ENCODE peak calls at places on chromosomes 4 and X, in ten cellular contexts. One of them, this sample, is unnamed.

GRCh38 chrX:42096262-42096939 is 173.0 kb upstream of the CASK start:
- DNase-seq in HFF-Myc: peak
- DNase-seq in T-helper 2 cell: no peak
- DNase-seq in fibroblast of lung: peak
- DNase-seq in stomach: peak
- DNase-seq in NCI-H1092 treated with DMSO at 0.1 percent for 48 hours: no peak
- DNase-seq in cerebellum: no peak
- DNase-seq in H9: no peak
- DNase-seq in activated CD4-positive, alpha-beta T cell treated with anti-CD3 and anti-CD28 coated beads, Interleukin-2, amount 10 ng/mL, durations not matched to agents 7 days and 5 days: no peak
- DNase-seq in cardiac fibroblast: peak
- DNase-seq in this sample: no peak

GRCh38 chr4:25970241-25970675 is 56.2 kb downstream of the SMIM20 start:
- DNase-seq in cardiac fibroblast: peak
- DNase-seq in stomach: no peak
- DNase-seq in cerebellum: no peak
- DNase-seq in activated CD4-positive, alpha-beta T cell treated with anti-CD3 and anti-CD28 coated beads, Interleukin-2, amount 10 ng/mL, durations not matched to agents 7 days and 5 days: no peak
- DNase-seq in fibroblast of lung: peak
- DNase-seq in H9: no peak
- DNase-seq in T-helper 2 cell: no peak
- DNase-seq in HFF-Myc: no peak
- DNase-seq in NCI-H1092 treated with DMSO at 0.1 percent for 48 hours: peak
- DNase-seq in this sample: no peak

GRCh38 chr4:147916351-147916750 is 184.5 kb downstream of the ARHGAP10 start:
- DNase-seq in stomach: no peak
- DNase-seq in cardiac fibroblast: peak
- DNase-seq in H9: no peak
- DNase-seq in T-helper 2 cell: no peak
- DNase-seq in NCI-H1092 treated with DMSO at 0.1 percent for 48 hours: no peak
- DNase-seq in activated CD4-positive, alpha-beta T cell treated with anti-CD3 and anti-CD28 coated beads, Interleukin-2, amount 10 ng/mL, durations not matched to agents 7 days and 5 days: no peak
- DNase-seq in HFF-Myc: no peak
- DNase-seq in cerebellum: no peak
- DNase-seq in fibroblast of lung: peak
- DNase-seq in this sample: no peak

GRCh38 chr4:102387552-102388150 is 42.4 kb upstream of the SLC39A8 start:
- DNase-seq in H9: no peak
- DNase-seq in cerebellum: peak
- DNase-seq in activated CD4-positive, alpha-beta T cell treated with anti-CD3 and anti-CD28 coated beads, Interleukin-2, amount 10 ng/mL, durations not matched to agents 7 days and 5 days: no peak
- DNase-seq in T-helper 2 cell: no peak
- DNase-seq in fibroblast of lung: peak
- DNase-seq in HFF-Myc: no peak
- DNase-seq in NCI-H1092 treated with DMSO at 0.1 percent for 48 hours: no peak
- DNase-seq in cardiac fibroblast: no peak
- DNase-seq in stomach: no peak
- DNase-seq in this sample: no peak

GRCh38 chr4:26441110-26441509 is 49.2 kb downstream of the CCKAR start:
- DNase-seq in HFF-Myc: no peak
- DNase-seq in fibroblast of lung: peak
- DNase-seq in cardiac fibroblast: peak
- DNase-seq in NCI-H1092 treated with DMSO at 0.1 percent for 48 hours: no peak
- DNase-seq in H9: no peak
- DNase-seq in T-helper 2 cell: no peak
- DNase-seq in activated CD4-positive, alpha-beta T cell treated with anti-CD3 and anti-CD28 coated beads, Interleukin-2, amount 10 ng/mL, durations not matched to agents 7 days and 5 days: no peak
- DNase-seq in stomach: no peak
- DNase-seq in cerebellum: no peak
- DNase-seq in this sample: no peak

GRCh38 chr4:113445286-113445685 is 316.3 kb downstream of the CAMK2D start:
- DNase-seq in fibroblast of lung: peak
- DNase-seq in cerebellum: no peak
- DNase-seq in NCI-H1092 treated with DMSO at 0.1 percent for 48 hours: no peak
- DNase-seq in cardiac fibroblast: peak
- DNase-seq in activated CD4-positive, alpha-beta T cell treated with anti-CD3 and anti-CD28 coated beads, Interleukin-2, amount 10 ng/mL, durations not matched to agents 7 days and 5 days: no peak
- DNase-seq in H9: no peak
- DNase-seq in T-helper 2 cell: no peak
- DNase-seq in HFF-Myc: peak
- DNase-seq in stomach: no peak
- DNase-seq in this sample: peak

GRCh38 chr4:106809083-106809482 is 227.0 kb downstream of the DKK2 start:
- DNase-seq in fibroblast of lung: peak
- DNase-seq in stomach: no peak
- DNase-seq in HFF-Myc: peak
- DNase-seq in activated CD4-positive, alpha-beta T cell treated with anti-CD3 and anti-CD28 coated beads, Interleukin-2, amount 10 ng/mL, durations not matched to agents 7 days and 5 days: no peak
- DNase-seq in NCI-H1092 treated with DMSO at 0.1 percent for 48 hours: no peak
- DNase-seq in H9: no peak
- DNase-seq in cardiac fibroblast: peak
- DNase-seq in T-helper 2 cell: no peak
- DNase-seq in cerebellum: peak
- DNase-seq in this sample: no peak

GRCh38 chrX:104195489-104196084 is 29.3 kb downstream of the FAM199X start:
- DNase-seq in HFF-Myc: peak
- DNase-seq in activated CD4-positive, alpha-beta T cell treated with anti-CD3 and anti-CD28 coated beads, Interleukin-2, amount 10 ng/mL, durations not matched to agents 7 days and 5 days: peak
- DNase-seq in stomach: no peak
- DNase-seq in H9: no peak
- DNase-seq in T-helper 2 cell: no peak
- DNase-seq in NCI-H1092 treated with DMSO at 0.1 percent for 48 hours: no peak
- DNase-seq in fibroblast of lung: no peak
- DNase-seq in cerebellum: peak
- DNase-seq in cardiac fibroblast: peak
- DNase-seq in this sample: no peak

GRCh38 chrX:135295238-135295943 is 13.9 kb upstream of the ETDC start:
- DNase-seq in HFF-Myc: no peak
- DNase-seq in stomach: no peak
- DNase-seq in fibroblast of lung: peak
- DNase-seq in H9: peak
- DNase-seq in cerebellum: peak
- DNase-seq in cardiac fibroblast: peak
- DNase-seq in activated CD4-positive, alpha-beta T cell treated with anti-CD3 and anti-CD28 coated beads, Interleukin-2, amount 10 ng/mL, durations not matched to agents 7 days and 5 days: peak
- DNase-seq in T-helper 2 cell: peak
- DNase-seq in NCI-H1092 treated with DMSO at 0.1 percent for 48 hours: no peak
- DNase-seq in this sample: no peak

GRCh38 chrX:135345328-135345645 is 36.0 kb downstream of the ETDC start:
- DNase-seq in activated CD4-positive, alpha-beta T cell treated with anti-CD3 and anti-CD28 coated beads, Interleukin-2, amount 10 ng/mL, durations not matched to agents 7 days and 5 days: no peak
- DNase-seq in H9: no peak
- DNase-seq in cardiac fibroblast: peak
- DNase-seq in HFF-Myc: no peak
- DNase-seq in cerebellum: no peak
- DNase-seq in NCI-H1092 treated with DMSO at 0.1 percent for 48 hours: peak
- DNase-seq in fibroblast of lung: peak
- DNase-seq in T-helper 2 cell: no peak
- DNase-seq in stomach: peak
- DNase-seq in this sample: peak

GRCh38 chrX:66200855-66201795 is 37.1 kb downstream of the HEPH start:
- DNase-seq in NCI-H1092 treated with DMSO at 0.1 percent for 48 hours: no peak
- DNase-seq in H9: no peak
- DNase-seq in HFF-Myc: no peak
- DNase-seq in cardiac fibroblast: peak
- DNase-seq in fibroblast of lung: no peak
- DNase-seq in stomach: no peak
- DNase-seq in activated CD4-positive, alpha-beta T cell treated with anti-CD3 and anti-CD28 coated beads, Interleukin-2, amount 10 ng/mL, durations not matched to agents 7 days and 5 days: no peak
- DNase-seq in cerebellum: no peak
- DNase-seq in T-helper 2 cell: no peak
- DNase-seq in this sample: no peak

GRCh38 chr4:81215219-81215892 is at the start of gene PRKG2:
- DNase-seq in cerebellum: no peak
- DNase-seq in H9: peak
- DNase-seq in stomach: no peak
- DNase-seq in NCI-H1092 treated with DMSO at 0.1 percent for 48 hours: peak
- DNase-seq in fibroblast of lung: peak
- DNase-seq in activated CD4-positive, alpha-beta T cell treated with anti-CD3 and anti-CD28 coated beads, Interleukin-2, amount 10 ng/mL, durations not matched to agents 7 days and 5 days: no peak
- DNase-seq in HFF-Myc: no peak
- DNase-seq in T-helper 2 cell: no peak
- DNase-seq in cardiac fibroblast: peak
- DNase-seq in this sample: no peak

GRCh38 chrX:106220177-106220576 is 52.1 kb downstream of the PWWP3B start:
- DNase-seq in H9: no peak
- DNase-seq in cardiac fibroblast: no peak
- DNase-seq in HFF-Myc: no peak
- DNase-seq in NCI-H1092 treated with DMSO at 0.1 percent for 48 hours: no peak
- DNase-seq in T-helper 2 cell: no peak
- DNase-seq in fibroblast of lung: no peak
- DNase-seq in cerebellum: no peak
- DNase-seq in stomach: no peak
- DNase-seq in activated CD4-positive, alpha-beta T cell treated with anti-CD3 and anti-CD28 coated beads, Interleukin-2, amount 10 ng/mL, durations not matched to agents 7 days and 5 days: no peak
- DNase-seq in this sample: no peak

GRCh38 chr4:144451771-144452170 is 194.2 kb upstream of the HHIP start:
- DNase-seq in T-helper 2 cell: no peak
- DNase-seq in fibroblast of lung: peak
- DNase-seq in stomach: no peak
- DNase-seq in activated CD4-positive, alpha-beta T cell treated with anti-CD3 and anti-CD28 coated beads, Interleukin-2, amount 10 ng/mL, durations not matched to agents 7 days and 5 days: no peak
- DNase-seq in cerebellum: no peak
- DNase-seq in HFF-Myc: no peak
- DNase-seq in cardiac fibroblast: no peak
- DNase-seq in NCI-H1092 treated with DMSO at 0.1 percent for 48 hours: no peak
- DNase-seq in H9: no peak
- DNase-seq in this sample: no peak

GRCh38 chr4:6771229-6771671 is 11.3 kb upstream of the KIAA0232 start:
- DNase-seq in H9: no peak
- DNase-seq in fibroblast of lung: peak
- DNase-seq in activated CD4-positive, alpha-beta T cell treated with anti-CD3 and anti-CD28 coated beads, Interleukin-2, amount 10 ng/mL, durations not matched to agents 7 days and 5 days: no peak
- DNase-seq in T-helper 2 cell: no peak
- DNase-seq in cerebellum: peak
- DNase-seq in stomach: no peak
- DNase-seq in cardiac fibroblast: peak
- DNase-seq in HFF-Myc: no peak
- DNase-seq in NCI-H1092 treated with DMSO at 0.1 percent for 48 hours: no peak
- DNase-seq in this sample: no peak

GRCh38 chr4:62324215-62324614 is 1124.1 kb downstream of the ADGRL3 start:
- DNase-seq in NCI-H1092 treated with DMSO at 0.1 percent for 48 hours: peak
- DNase-seq in T-helper 2 cell: no peak
- DNase-seq in fibroblast of lung: peak
- DNase-seq in stomach: no peak
- DNase-seq in activated CD4-positive, alpha-beta T cell treated with anti-CD3 and anti-CD28 coated beads, Interleukin-2, amount 10 ng/mL, durations not matched to agents 7 days and 5 days: no peak
- DNase-seq in HFF-Myc: no peak
- DNase-seq in cerebellum: peak
- DNase-seq in cardiac fibroblast: no peak
- DNase-seq in H9: no peak
- DNase-seq in this sample: no peak

This sample was measured in sciatic nerve.